ENCODE peak calls at places on chromosomes 7 and 10, in seven cellular contexts. One of them, this sample, is unnamed.
A peak's percentile ranks its signal among the peaks of the same experiment; 100 is the strongest.

GRCh38 chr7:133873631-133874030 is 253.5 kb upstream of the LRGUK start:
- DNase-seq in Panc1: no peak
- DNase-seq in cardiac muscle cell: no peak
- DNase-seq in cardiac fibroblast: no peak
- DNase-seq in vagina: no peak
- DNase-seq in uterus: no peak
- DNase-seq in foreskin fibroblast: peak; percentile 10
- DNase-seq in this sample: no peak

GRCh38 chr7:71491331-71491730 is 359.4 kb downstream of the GALNT17 start:
- DNase-seq in cardiac fibroblast: no peak
- DNase-seq in Panc1: no peak
- DNase-seq in cardiac muscle cell: no peak
- DNase-seq in foreskin fibroblast: peak; percentile 4
- DNase-seq in vagina: no peak
- DNase-seq in uterus: peak; percentile 31
- DNase-seq in this sample: no peak

GRCh38 chr10:78634835-78635234 is 433.9 kb upstream of the ZMIZ1 start:
- DNase-seq in foreskin fibroblast: no peak
- DNase-seq in cardiac fibroblast: no peak
- DNase-seq in vagina: no peak
- DNase-seq in Panc1: peak; percentile 8
- DNase-seq in cardiac muscle cell: no peak
- DNase-seq in uterus: no peak
- DNase-seq in this sample: no peak

GRCh38 chr7:141820067-141820466 is 21.2 kb downstream of the PRSS37 start:
- DNase-seq in cardiac fibroblast: no peak
- DNase-seq in uterus: no peak
- DNase-seq in vagina: no peak
- DNase-seq in cardiac muscle cell: no peak
- DNase-seq in foreskin fibroblast: no peak
- DNase-seq in Panc1: no peak
- DNase-seq in this sample: no peak

GRCh38 chr10:50033481-50033880 is 34.3 kb upstream of the WASHC2A start:
- DNase-seq in uterus: no peak
- DNase-seq in foreskin fibroblast: peak; percentile 69
- DNase-seq in cardiac muscle cell: no peak
- DNase-seq in Panc1: no peak
- DNase-seq in vagina: no peak
- DNase-seq in cardiac fibroblast: peak; percentile 75
- DNase-seq in this sample: no peak

GRCh38 chr10:29113251-29113945 is 175.5 kb upstream of the LYZL1 start:
- DNase-seq in cardiac fibroblast: no peak
- DNase-seq in Panc1: no peak
- DNase-seq in foreskin fibroblast: no peak
- DNase-seq in cardiac muscle cell: peak; percentile 76
- DNase-seq in vagina: no peak
- DNase-seq in uterus: no peak
- DNase-seq in this sample: no peak

GRCh38 chr10:1026578-1026977 is 919 bp upstream of the IDI2 start:
- DNase-seq in Panc1: no peak
- DNase-seq in vagina: no peak
- DNase-seq in cardiac fibroblast: no peak
- DNase-seq in cardiac muscle cell: no peak
- DNase-seq in uterus: no peak
- DNase-seq in foreskin fibroblast: no peak
- DNase-seq in this sample: no peak

GRCh38 chr7:121140790-121141189 is 152.3 kb downstream of the CPED1 start:
- DNase-seq in cardiac muscle cell: no peak
- DNase-seq in uterus: no peak
- DNase-seq in Panc1: no peak
- DNase-seq in cardiac fibroblast: no peak
- DNase-seq in foreskin fibroblast: peak; percentile 9
- DNase-seq in vagina: no peak
- DNase-seq in this sample: no peak

GRCh38 chr7:21169667-21170605 is 257.9 kb upstream of the SP4 start:
- DNase-seq in cardiac fibroblast: no peak
- DNase-seq in vagina: no peak
- DNase-seq in Panc1: no peak
- DNase-seq in uterus: no peak
- DNase-seq in cardiac muscle cell: peak; percentile 21
- DNase-seq in foreskin fibroblast: no peak
- DNase-seq in this sample: no peak

GRCh38 chr7:80851896-80852476 is 66.9 kb downstream of the SEMA3C start:
- DNase-seq in vagina: no peak
- DNase-seq in cardiac muscle cell: no peak
- DNase-seq in foreskin fibroblast: peak; percentile 84
- DNase-seq in uterus: no peak
- DNase-seq in cardiac fibroblast: peak; percentile 80
- DNase-seq in Panc1: peak; percentile 80
- DNase-seq in this sample: no peak

GRCh38 chr10:92328999-92329398 is 38.0 kb downstream of the MARCHF5 start:
- DNase-seq in Panc1: no peak
- DNase-seq in uterus: no peak
- DNase-seq in foreskin fibroblast: no peak
- DNase-seq in cardiac fibroblast: peak; percentile 19
- DNase-seq in vagina: no peak
- DNase-seq in cardiac muscle cell: no peak
- DNase-seq in this sample: no peak

GRCh38 chr10:4013651-4014085 is 228.7 kb upstream of the KLF6 start:
- DNase-seq in vagina: no peak
- DNase-seq in cardiac fibroblast: no peak
- DNase-seq in uterus: no peak
- DNase-seq in Panc1: no peak
- DNase-seq in foreskin fibroblast: no peak
- DNase-seq in cardiac muscle cell: no peak
- DNase-seq in this sample: no peak

GRCh38 chr7:101021703-101022102 is 1.8 kb downstream of the MUC17 start:
- DNase-seq in vagina: no peak
- DNase-seq in uterus: no peak
- DNase-seq in cardiac fibroblast: no peak
- DNase-seq in cardiac muscle cell: no peak
- DNase-seq in foreskin fibroblast: no peak
- DNase-seq in Panc1: no peak
- DNase-seq in this sample: no peak

GRCh38 chr7:78039791-78040776 is 241.5 kb downstream of the PHTF2 start:
- DNase-seq in Panc1: no peak
- DNase-seq in cardiac fibroblast: peak; percentile 18
- DNase-seq in foreskin fibroblast: peak; percentile 8
- DNase-seq in vagina: no peak
- DNase-seq in cardiac muscle cell: no peak
- DNase-seq in uterus: no peak
- DNase-seq in this sample: peak; percentile 49
- TF ChIP-seq CTCF in Panc1: peak; percentile 77
- TF ChIP-seq CTCF in cardiac fibroblast: peak; percentile 71
- TF ChIP-seq CTCF in foreskin fibroblast: peak; percentile 55
- TF ChIP-seq CTCF in vagina: peak; percentile 25
- TF ChIP-seq CTCF in cardiac muscle cell: peak; percentile 58
- TF ChIP-seq CTCF in uterus: peak; percentile 29
- TF ChIP-seq CTCF in this sample: peak; percentile 96

DNA sequence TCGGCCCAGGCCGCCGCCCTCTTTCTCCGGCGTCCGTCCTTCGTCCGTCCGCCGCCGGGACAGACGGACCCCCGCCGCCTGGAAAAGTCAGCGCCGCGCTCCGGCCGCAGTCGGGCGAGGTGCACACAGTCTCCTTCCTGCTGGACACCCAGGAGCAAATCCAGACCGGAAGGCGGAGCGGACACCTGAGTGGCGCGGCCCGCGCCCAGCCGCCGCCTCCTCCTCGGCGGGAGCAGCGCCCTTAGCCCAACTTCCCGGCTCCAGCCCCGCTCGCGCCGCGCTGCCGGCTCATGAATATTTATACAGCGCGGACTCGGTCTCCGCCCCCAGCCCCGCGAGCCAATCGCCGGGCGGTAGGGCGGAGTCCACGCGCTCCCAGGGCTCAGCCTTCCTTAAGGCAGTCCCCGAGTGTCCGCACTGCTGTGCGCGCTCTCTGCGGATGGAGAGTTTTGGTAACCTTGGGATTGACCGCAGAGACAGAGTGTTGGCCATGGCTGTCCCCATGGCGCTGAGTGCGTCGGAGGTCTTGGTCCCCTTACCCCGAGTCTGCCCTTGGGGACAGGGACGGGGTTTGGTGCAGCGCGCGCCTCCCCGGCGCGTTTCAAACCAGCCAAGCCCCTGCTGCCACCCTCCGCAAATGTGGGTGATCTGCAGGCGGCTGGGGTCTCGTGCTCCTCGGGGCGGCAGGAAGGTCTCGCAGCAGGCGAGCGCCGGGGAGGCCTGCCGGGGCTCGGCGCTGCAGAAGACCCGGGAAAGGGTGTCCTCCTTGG is at the start of gene FZD8:
- DNase-seq in uterus: peak; percentile 85
- DNase-seq in cardiac muscle cell: peak; percentile 98
- DNase-seq in cardiac fibroblast: peak; percentile 94
- DNase-seq in Panc1: no peak
- DNase-seq in foreskin fibroblast: peak; percentile 96
- DNase-seq in vagina: no peak
- DNase-seq in this sample: no peak
- TF ChIP-seq CTCF in uterus: no peak
- TF ChIP-seq CTCF in cardiac muscle cell: peak; percentile 14
- TF ChIP-seq CTCF in cardiac fibroblast: no peak
- TF ChIP-seq CTCF in Panc1: peak; percentile 17
- TF ChIP-seq CTCF in foreskin fibroblast: no peak
- TF ChIP-seq CTCF in vagina: no peak
- TF ChIP-seq CTCF in this sample: no peak

GRCh38 chr10:43187213-43187612 is 49.0 kb downstream of the CSGALNACT2 start:
- DNase-seq in cardiac muscle cell: no peak
- DNase-seq in cardiac fibroblast: no peak
- DNase-seq in vagina: no peak
- DNase-seq in uterus: no peak
- DNase-seq in Panc1: no peak
- DNase-seq in foreskin fibroblast: no peak
- DNase-seq in this sample: no peak
- TF ChIP-seq CTCF in cardiac muscle cell: no peak
- TF ChIP-seq CTCF in cardiac fibroblast: no peak
- TF ChIP-seq CTCF in vagina: no peak
- TF ChIP-seq CTCF in uterus: no peak
- TF ChIP-seq CTCF in Panc1: no peak
- TF ChIP-seq CTCF in foreskin fibroblast: no peak
- TF ChIP-seq CTCF in this sample: no peak

DNA sequence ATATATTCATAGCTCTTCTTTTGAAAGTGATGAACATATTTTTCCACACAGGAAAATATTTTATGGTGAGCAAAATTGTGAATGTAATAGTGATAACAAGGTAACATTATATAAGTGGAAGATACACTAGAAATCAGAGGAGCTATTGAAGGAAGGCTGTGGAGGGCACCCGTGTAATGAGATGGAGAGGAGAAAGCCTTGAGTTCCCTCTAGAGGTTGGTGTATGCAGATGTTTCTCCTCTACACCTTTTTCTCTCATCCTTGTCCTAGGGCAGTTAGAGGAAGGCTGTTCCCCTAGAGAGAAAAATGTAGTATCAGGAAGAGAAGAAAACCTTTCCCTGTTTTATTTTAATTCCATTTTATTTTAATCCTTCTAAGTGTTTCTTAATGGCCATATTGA is 54.6 kb upstream of the NRG3 start:
- DNase-seq in cardiac fibroblast: peak; percentile 46
- DNase-seq in Panc1: no peak
- DNase-seq in cardiac muscle cell: peak; percentile 47
- DNase-seq in vagina: no peak
- DNase-seq in uterus: no peak
- DNase-seq in foreskin fibroblast: peak; percentile 14
- DNase-seq in this sample: no peak
- TF ChIP-seq CTCF in cardiac fibroblast: peak; percentile 38
- TF ChIP-seq CTCF in Panc1: peak; percentile 37
- TF ChIP-seq CTCF in cardiac muscle cell: no peak
- TF ChIP-seq CTCF in vagina: no peak
- TF ChIP-seq CTCF in uterus: no peak
- TF ChIP-seq CTCF in foreskin fibroblast: no peak
- TF ChIP-seq CTCF in this sample: no peak

GRCh38 chr7:2609001-2609411 is 22.8 kb upstream of the TTYH3 start:
- DNase-seq in Panc1: no peak
- DNase-seq in vagina: no peak
- DNase-seq in cardiac fibroblast: peak; percentile 29
- DNase-seq in cardiac muscle cell: peak; percentile 56
- DNase-seq in uterus: no peak
- DNase-seq in foreskin fibroblast: peak; percentile 56
- DNase-seq in this sample: peak; percentile 70
- TF ChIP-seq CTCF in Panc1: no peak
- TF ChIP-seq CTCF in vagina: no peak
- TF ChIP-seq CTCF in cardiac fibroblast: peak; percentile 33
- TF ChIP-seq CTCF in cardiac muscle cell: peak; percentile 44
- TF ChIP-seq CTCF in uterus: no peak
- TF ChIP-seq CTCF in foreskin fibroblast: peak; percentile 32
- TF ChIP-seq CTCF in this sample: peak; percentile 42

DNA sequence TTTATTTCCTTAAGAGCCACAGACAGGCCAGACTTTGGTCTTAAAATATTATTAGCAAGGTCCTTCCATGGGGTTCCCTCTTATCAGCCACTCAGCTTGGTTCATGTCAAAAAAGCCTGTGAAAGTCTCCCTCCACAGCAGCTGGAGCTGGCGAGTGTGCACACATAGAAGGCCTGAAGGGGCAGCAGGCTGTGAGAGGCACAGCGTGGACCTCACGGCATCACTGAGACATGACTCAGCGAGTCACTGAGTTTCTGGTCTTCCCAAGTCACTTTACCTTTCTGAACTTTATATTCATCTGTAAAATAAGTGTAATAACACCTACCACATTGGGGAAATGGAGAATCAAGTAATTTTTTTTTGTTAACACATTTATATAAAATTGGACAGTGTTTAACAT is 8.7 kb downstream of the TAF3 start:
- DNase-seq in vagina: no peak
- DNase-seq in cardiac muscle cell: peak; percentile 74
- DNase-seq in foreskin fibroblast: peak; percentile 44
- DNase-seq in uterus: no peak
- DNase-seq in cardiac fibroblast: peak; percentile 67
- DNase-seq in Panc1: no peak
- DNase-seq in this sample: no peak
- TF ChIP-seq CTCF in vagina: no peak
- TF ChIP-seq CTCF in cardiac muscle cell: peak; percentile 37
- TF ChIP-seq CTCF in foreskin fibroblast: no peak
- TF ChIP-seq CTCF in uterus: no peak
- TF ChIP-seq CTCF in cardiac fibroblast: peak; percentile 53
- TF ChIP-seq CTCF in Panc1: no peak
- TF ChIP-seq CTCF in this sample: no peak